ENCODE peak calls at places on chromosome 22, in six cellular contexts. I is effector memory CD4-positive, alpha-beta T cell; Z is psoas muscle; A is aorta; B is CD8-positive, alpha-beta T cell; P is adrenal gland. S is an unnamed sample.

GRCh38 chr22:28710112-28710888 is 30.7 kb upstream of the TTC28 start:
- DNase-seq in P (no peak), I (no peak), Z (no peak), B (no peak), A (no peak), S (no peak)

GRCh38 chr22:40345801-40346177 is 511 bp upstream of the ADSL start:
- DNase-seq in Z (no peak), B (peak; percentile 27), A (peak; percentile 56), P (peak; percentile 44), I (peak; percentile 24), S (peak; percentile 77)

GRCh38 chr22:19966908-19967750 is 25.5 kb upstream of the TXNRD2 start:
- DNase-seq in P (no peak), Z (no peak), B (no peak), I (no peak), A (no peak), S (peak; percentile 32)

GRCh38 chr22:27628891-27629631 is 172.5 kb downstream of the MN1 start:
- DNase-seq in A (no peak), Z (no peak), B (no peak), I (no peak), P (no peak), S (no peak)

GRCh38 chr22:25085930-25086901 is 113.4 kb upstream of the CRYBB3 start:
- DNase-seq in B (no peak), Z (peak; percentile 42), I (no peak), P (peak; percentile 32), A (peak; percentile 81), S (peak; percentile 88)

GRCh38 chr22:33921576-33922181 is 1.4 kb upstream of the LARGE1 start:
- DNase-seq in A (peak; percentile 63), B (no peak), I (no peak), Z (peak; percentile 63), P (peak; percentile 63), S (peak; percentile 83)

GRCh38 chr22:39558254-39558727 is 12.3 kb upstream of the CACNA1I start:
- DNase-seq in A (no peak), I (no peak), Z (no peak), P (peak; percentile 35), B (no peak), S (no peak)

GRCh38 chr22:44692662-44693007 is 9.4 kb upstream of the PRR5 start:
- DNase-seq in Z (no peak), P (no peak), B (no peak), A (no peak), I (no peak), S (peak; percentile 44)

GRCh38 chr22:28297504-28297903 is 378.4 kb upstream of the PITPNB start:
- DNase-seq in A (no peak), Z (no peak), P (no peak), B (no peak), I (no peak), S (no peak)

GRCh38 chr22:27105142-27106025 is 448.0 kb downstream of the MIAT start:
- DNase-seq in A (peak; percentile 82), I (no peak), Z (peak; percentile 76), P (peak; percentile 90), B (no peak), S (peak; percentile 86)

GRCh38 chr22:30204742-30205111 is 41.8 kb downstream of the LIF start:
- DNase-seq in I (no peak), A (no peak), P (no peak), Z (peak; percentile 47), B (no peak), S (peak; percentile 57)

GRCh38 chr22:21026783-21027692 is 5.3 kb downstream of the SLC7A4 start:
- DNase-seq in Z (no peak), A (no peak), P (no peak), I (no peak), B (no peak), S (peak; percentile 85)

GRCh38 chr22:39176067-39176621 is 23.7 kb upstream of the CBX7 start:
- DNase-seq in I (no peak), A (peak; percentile 70), P (peak; percentile 66), B (no peak), Z (peak; percentile 74), S (peak; percentile 90)

GRCh38 chr22:24090581-24090980 is 79.5 kb downstream of the CABIN1 start:
- DNase-seq in P (no peak), Z (no peak), I (no peak), B (no peak), A (peak; percentile 6), S (no peak)

GRCh38 chr22:20635227-20635591 is 127.8 kb downstream of the MED15 start:
- DNase-seq in Z (no peak), P (no peak), A (peak; percentile 19), B (no peak), I (no peak), S (no peak)

GRCh38 chr22:28018461-28018927 is 99.4 kb upstream of the PITPNB start:
- DNase-seq in B (no peak), P (no peak), A (no peak), I (no peak), Z (peak; percentile 6), S (no peak)

GRCh38 chr22:19710769-19711106 is 3.6 kb upstream of the SEPTIN5 start:
- DNase-seq in I (no peak), A (peak; percentile 33), Z (no peak), B (no peak), P (no peak), S (no peak)

GRCh38 chr22:38830026-38830844 is 13.6 kb downstream of the NPTXR start:
- DNase-seq in B (no peak), Z (no peak), A (peak; percentile 33), P (no peak), I (no peak), S (no peak)

GRCh38 chr22:42814616-42815015 is 42.5 kb downstream of the ARFGAP3 start:
- DNase-seq in A (no peak), I (no peak), P (no peak), Z (no peak), B (no peak), S (no peak)

GRCh38 chr22:24270556-24271405 is at the start of gene SPECC1L:
- DNase-seq in P (peak; percentile 94), I (peak; percentile 88), A (peak; percentile 96), B (peak; percentile 89), Z (peak; percentile 97), S (peak; percentile 98)

GRCh38 chr22:19875061-19875530 is 20.4 kb upstream of the GNB1L start:
- DNase-seq in A (peak; percentile 42), P (peak; percentile 3), Z (peak; percentile 7), I (no peak), B (no peak), S (no peak)

GRCh38 chr22:37728620-37729019 is 31.8 kb downstream of the TRIOBP start:
- DNase-seq in A (no peak), P (no peak), I (no peak), Z (no peak), B (no peak), S (no peak)
- H3K27me3 ChIP-seq in A (no peaks in the 10 kb centered on the region), P (no peaks in the 10 kb centered on the region), I (no peaks in the 10 kb centered on the region), Z (no peaks in the 10 kb centered on the region), B (no peaks in the 10 kb centered on the region), S (no peaks in the 10 kb centered on the region)

GRCh38 chr22:46518542-46519325 is 18.7 kb downstream of the CELSR1 start:
- DNase-seq in I (no peak), P (no peak), B (no peak), A (no peak), Z (no peak), S (no peak)
- H3K4me1 ChIP-seq in I (no peaks in the 10 kb centered on the region), P (no peaks in the 10 kb centered on the region), B (no peaks in the 10 kb centered on the region), A (no peaks in the 10 kb centered on the region), Z (no peaks in the 10 kb centered on the region), S (no peaks in the 10 kb centered on the region)

GRCh38 chr22:49703391-49703926 is 124.2 kb downstream of the BRD1 start:
- DNase-seq in P (no peak), I (no peak), B (no peak), Z (no peak), A (no peak), S (no peak)

GRCh38 chr22:49703990-49704344 is 123.7 kb downstream of the BRD1 start:
- DNase-seq in A (no peak), Z (no peak), B (no peak), P (no peak), I (no peak), S (no peak)

GRCh38 chr22:49705631-49706352 is 121.9 kb downstream of the BRD1 start:
- DNase-seq in P (no peak), B (no peak), Z (no peak), I (no peak), A (peak; percentile 26), S (no peak)

GRCh38 chr22:49705216-49705600 is 122.5 kb downstream of the BRD1 start:
- DNase-seq in Z (no peak), I (no peak), A (peak; percentile 29), B (no peak), P (no peak), S (no peak)

DNA sequence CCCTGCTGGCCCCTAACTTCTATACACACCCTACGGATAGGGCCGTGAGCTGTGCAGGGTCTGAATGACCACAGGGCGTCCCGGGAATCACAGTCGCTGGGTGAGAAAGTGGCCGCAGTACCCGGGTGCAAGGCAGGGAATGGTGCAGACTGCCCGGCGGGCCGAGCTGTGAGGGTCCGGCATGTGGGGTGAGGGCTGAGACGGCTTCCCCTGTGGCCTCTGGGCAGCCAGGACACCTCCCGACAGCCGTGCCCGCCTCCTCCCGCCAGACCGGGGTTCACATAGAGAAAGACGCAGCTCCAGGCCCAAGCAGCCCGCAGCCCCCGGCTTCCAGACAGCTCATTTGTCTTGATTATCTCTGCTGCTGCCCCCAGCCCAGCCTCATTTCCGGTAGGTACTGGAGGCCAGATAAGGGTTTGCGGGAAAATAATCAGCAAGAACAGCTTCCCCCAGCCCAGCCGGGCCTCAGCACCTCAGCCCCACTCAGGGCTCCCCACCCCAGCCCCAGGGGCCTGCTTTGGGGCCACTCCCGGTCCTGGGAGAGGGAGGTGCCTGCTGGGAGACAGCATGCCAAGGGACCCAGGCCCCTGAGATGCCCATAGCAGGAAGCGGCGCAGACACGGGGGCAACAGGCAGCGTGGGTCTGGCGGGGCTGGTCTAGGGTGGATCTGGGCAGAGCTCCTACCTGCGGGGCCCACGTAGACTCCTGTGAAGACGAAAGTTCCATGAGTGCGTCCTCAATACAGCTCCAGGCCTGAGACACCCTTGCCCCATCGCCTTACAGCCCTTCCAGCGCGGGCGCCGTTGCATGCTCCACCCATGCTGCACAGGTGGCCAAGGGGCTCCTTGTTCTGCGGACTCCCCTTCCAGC is 123.1 kb downstream of the BRD1 start:
- DNase-seq in B (no peak), A (no peak), I (no peak), P (no peak), Z (no peak), S (no peak)
- H3K27me3 ChIP-seq in B (peaks cover 5% of the 10 kb centered on the region), A (no peaks in the 10 kb centered on the region), I (peaks cover 29% of the 10 kb centered on the region), P (peaks cover 43% of the 10 kb centered on the region), Z (no peaks in the 10 kb centered on the region), S (no peaks in the 10 kb centered on the region)

DNA sequence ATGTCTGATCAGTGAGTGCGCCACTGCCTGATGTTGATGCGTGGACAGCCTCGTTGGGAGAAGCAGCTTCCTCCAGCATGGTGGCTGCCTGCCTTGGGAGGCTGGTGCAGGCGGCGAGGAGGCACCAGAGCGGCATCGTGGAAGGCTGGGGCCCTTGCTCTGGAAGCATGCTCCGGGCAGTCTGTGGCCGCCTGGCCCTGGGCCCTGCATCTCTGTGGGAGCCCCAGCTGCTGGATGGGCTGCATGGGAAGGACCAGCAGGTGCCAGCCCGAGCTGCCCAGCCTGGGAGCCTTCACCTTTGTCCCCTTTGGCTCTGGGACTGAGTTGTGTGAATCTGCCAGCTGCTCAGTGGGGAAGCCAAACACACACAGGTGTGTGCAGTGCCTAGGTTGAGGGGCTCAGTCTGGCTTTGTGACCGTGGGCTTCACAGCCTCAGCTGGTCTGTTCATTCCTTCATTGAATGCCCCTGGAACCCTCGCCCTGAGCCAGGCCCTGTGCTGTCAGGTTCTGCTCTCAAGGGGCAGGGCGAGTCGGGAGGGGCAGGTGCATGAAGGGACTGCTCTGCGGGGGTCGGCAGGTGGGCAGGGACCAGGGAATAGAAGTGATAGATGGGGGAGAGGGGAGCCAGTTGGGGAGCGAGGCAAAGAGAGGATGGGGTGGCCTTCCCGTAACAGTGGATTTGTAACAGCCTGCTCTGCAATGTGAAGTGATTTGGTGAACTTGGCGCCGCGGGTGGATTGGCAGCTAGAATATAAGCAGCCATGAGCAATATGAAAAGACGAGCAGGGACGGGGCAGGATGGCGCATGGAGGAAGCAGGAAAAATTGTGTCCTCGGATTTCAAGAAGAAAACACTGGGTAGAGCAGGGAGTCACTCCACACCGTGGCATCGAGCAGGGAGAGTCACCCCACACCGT is 354.2 kb downstream of the TBC1D22A start:
- DNase-seq in B (no peak), Z (no peak), P (no peak), I (no peak), A (peak; percentile 30), S (no peak)
- H3K4me1 ChIP-seq in B (no peaks in the 10 kb centered on the region), Z (no peaks in the 10 kb centered on the region), P (no peaks in the 10 kb centered on the region), I (no peaks in the 10 kb centered on the region), A (no peaks in the 10 kb centered on the region), S (no peaks in the 10 kb centered on the region)

S was measured in right cardiac atrium.